ENCODE peak calls at places on chromosomes 4 and X, in five cellular contexts. P, Z, W, U and S are unnamed samples. For H3K4me1, the result is how much of the 10 kb centered on the place peaks cover.

GRCh38 chrX:119729408-119730201 is 28.8 kb upstream of the SOWAHD start:
- DNase-seq in Z (peak), P (peak), W (no peak), U (no peak), S (peak)

GRCh38 chr4:144288011-144288903 is 147.7 kb upstream of the GYPA start:
- DNase-seq in U (no peak), P (no peak), Z (no peak), W (no peak), S (no peak)

GRCh38 chr4:3307891-3308575 is 15.2 kb downstream of the RGS12 start:
- DNase-seq in W (peak), P (no peak), U (no peak), Z (peak), S (no peak)

GRCh38 chrX:47497274-47497673 is 14.3 kb upstream of the ZNF41 start:
- DNase-seq in Z (no peak), U (no peak), W (no peak), P (no peak), S (peak)

GRCh38 chr4:38669233-38669632 is 5.2 kb downstream of the KLF3 start:
- DNase-seq in P (no peak), U (no peak), W (no peak), Z (no peak), S (no peak)

GRCh38 chr4:6829077-6829476 is 46.5 kb downstream of the KIAA0232 start:
- DNase-seq in P (no peak), W (no peak), Z (no peak), U (no peak), S (no peak)

GRCh38 chrX:55057691-55058249 is 17.1 kb upstream of the PAGE2B start:
- DNase-seq in W (no peak), Z (no peak), P (peak), U (no peak), S (peak)

GRCh38 chr4:177239878-177240277 is 69.8 kb upstream of the NEIL3 start:
- DNase-seq in U (no peak), Z (no peak), W (no peak), P (no peak), S (no peak)

GRCh38 chr4:113588895-113589668 is 172.5 kb downstream of the CAMK2D start:
- DNase-seq in U (no peak), W (no peak), Z (no peak), P (no peak), S (no peak)

GRCh38 chr4:83217721-83218522 is 66.7 kb downstream of the COQ2 start:
- DNase-seq in Z (no peak), W (no peak), U (no peak), P (no peak), S (no peak)

GRCh38 chr4:106208481-106209460 is 107.2 kb downstream of the TBCK start:
- DNase-seq in Z (no peak), W (no peak), U (no peak), P (no peak), S (no peak)

GRCh38 chr4:53645108-53645507 is 53.8 kb upstream of the LNX1 start:
- DNase-seq in W (no peak), Z (no peak), P (no peak), U (no peak), S (no peak)
- H3K4me1 ChIP-seq in W (under half), Z (under half), P (under half), U (under half), S (under half)

GRCh38 chrX:137743414-137743813 is 177.5 kb downstream of the ZIC3 start:
- DNase-seq in P (no peak), Z (no peak), W (no peak), U (no peak), S (no peak)
- H3K4me1 ChIP-seq in P (under half), Z (under half), W (under half), U (under half), S (under half)

GRCh38 chr4:159216834-159217233 is 114.0 kb downstream of the RAPGEF2 start:
- DNase-seq in Z (no peak), P (no peak), W (no peak), U (no peak), S (no peak)
- H3K4me1 ChIP-seq in Z (under half), P (under half), W (under half), U (half or more), S (under half)

DNA sequence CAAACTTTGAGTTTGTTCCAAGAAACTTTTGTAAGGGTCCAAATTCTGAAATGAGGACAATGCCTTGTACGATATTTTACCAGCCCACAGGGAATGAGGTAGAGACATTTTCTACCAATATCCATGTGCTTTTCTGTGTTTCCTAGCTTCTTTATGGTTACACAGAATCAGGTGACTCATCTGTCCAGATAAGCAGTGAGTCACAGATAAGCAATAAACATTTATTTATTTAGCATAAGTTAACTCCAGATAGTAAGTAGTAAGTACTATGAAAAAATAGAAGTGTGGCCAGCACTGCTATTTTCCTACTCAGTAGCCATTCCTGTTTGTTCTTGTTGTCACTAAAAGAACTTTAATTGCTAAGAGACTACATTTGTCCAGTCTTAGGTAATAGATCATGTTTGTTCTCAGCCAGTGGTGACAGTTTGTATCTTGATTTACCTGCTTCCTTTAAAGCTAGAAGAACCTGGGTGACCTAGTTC is 7.4 kb downstream of the AFF1 start:
- DNase-seq in Z (no peak), U (no peak), P (no peak), W (no peak), S (no peak)
- H3K4me1 ChIP-seq in Z (under half), U (half or more), P (under half), W (under half), S (under half)

GRCh38 chrX:48957477-48957826 is at the start of gene OTUD5:
- DNase-seq in W (no peak), Z (no peak), P (peak), U (peak), S (peak)
- H3K4me1 ChIP-seq in W (under half), Z (under half), P (under half), U (under half), S (under half)

GRCh38 chrX:39328661-39329060 is 527.4 kb downstream of the MID1IP1 start:
- DNase-seq in W (no peak), P (no peak), Z (no peak), U (no peak), S (no peak)
- H3K4me1 ChIP-seq in W (under half), P (under half), Z (under half), U (under half), S (under half)